ENCODE peak calls at places on chromosome 10, in nine cellular contexts. P is hepatocyte, I is mesendoderm, H is IMR-90, K is psoas muscle, L is ovary, E is choroid plexus epithelial cell, F is fibroblast of mammary gland, M is foreskin fibroblast. C is an unnamed sample.

GRCh38 chr10:75922435-75922834 is 491.0 kb downstream of the LRMDA start:
- DNase-seq in P (no peak), I (no peak), H (peak), K (no peak), L (no peak), E (peak), F (peak), M (no peak), C (peak)

GRCh38 chr10:59865101-59865500 is 41.3 kb downstream of the CCDC6 start:
- DNase-seq in P (peak), I (peak), H (peak), K (no peak), L (no peak), E (peak), F (peak), M (no peak), C (peak)

GRCh38 chr10:121088524-121088923 is 237.4 kb downstream of the WDR11 start:
- DNase-seq in P (peak), I (peak), H (no peak), K (no peak), L (no peak), E (peak), F (no peak), M (no peak), C (peak)

GRCh38 chr10:35130588-35131146 is 4.0 kb downstream of the CREM start:
- DNase-seq in P (no peak), I (no peak), H (no peak), K (no peak), L (no peak), E (no peak), F (no peak), M (no peak), C (peak)

GRCh38 chr10:119542990-119543813 is 683 bp upstream of the RGS10 start:
- DNase-seq in P (peak), I (peak), H (peak), K (peak), L (peak), E (peak), F (peak), M (no peak), C (peak)

GRCh38 chr10:68145705-68146104 is 36.4 kb downstream of the MYPN start:
- DNase-seq in P (no peak), I (no peak), H (no peak), K (no peak), L (no peak), E (no peak), F (no peak), M (no peak), C (no peak)

GRCh38 chr10:105952153-105952552 is 1212.4 kb downstream of the SORCS1 start:
- DNase-seq in P (peak), I (peak), H (peak), K (no peak), L (no peak), E (peak), F (peak), M (no peak), C (peak)

GRCh38 chr10:71657604-71658348 is 61.8 kb downstream of the C10orf105 start:
- DNase-seq in P (no peak), I (peak), H (no peak), K (no peak), L (no peak), E (no peak), F (no peak), M (no peak), C (no peak)

GRCh38 chr10:122308487-122309141 is 37.5 kb downstream of the BTBD16 start:
- DNase-seq in P (peak), I (no peak), H (no peak), K (no peak), L (peak), E (no peak), F (no peak), M (no peak), C (peak)

GRCh38 chr10:34548466-34548865 is 266.6 kb downstream of the PARD3 start:
- DNase-seq in P (no peak), I (no peak), H (no peak), K (no peak), L (no peak), E (no peak), F (no peak), M (no peak), C (no peak)

GRCh38 chr10:124420254-124420653 is 1.5 kb upstream of the OAT start:
- DNase-seq in P (peak), I (no peak), H (no peak), K (no peak), L (no peak), E (peak), F (no peak), M (no peak), C (no peak)

GRCh38 chr10:55180357-55180756 is 379.3 kb upstream of the PCDH15 start:
- DNase-seq in P (no peak), I (no peak), H (no peak), K (no peak), L (no peak), E (no peak), F (no peak), M (no peak), C (no peak)

GRCh38 chr10:12795723-12796122 is 205.8 kb downstream of the CCDC3 start:
- DNase-seq in P (no peak), I (no peak), H (no peak), K (peak), L (no peak), E (no peak), F (no peak), M (no peak), C (no peak)

GRCh38 chr10:22712959-22713852 is 1.2 kb downstream of the PIP4K2A start:
- DNase-seq in P (peak), I (peak), H (peak), K (peak), L (peak), E (peak), F (peak), M (peak), C (no peak)

GRCh38 chr10:70371846-70372245 is 10.6 kb downstream of the LRRC20 start:
- DNase-seq in P (no peak), I (no peak), H (no peak), K (no peak), L (no peak), E (no peak), F (no peak), M (no peak), C (no peak)

GRCh38 chr10:116545122-116545521 is 609 bp upstream of the PNLIP start:
- DNase-seq in P (no peak), I (no peak), H (no peak), K (no peak), L (no peak), E (no peak), F (no peak), M (no peak), C (no peak)

GRCh38 chr10:119483001-119483400 is 59.5 kb downstream of the RGS10 start:
- DNase-seq in P (no peak), I (no peak), H (no peak), K (no peak), L (no peak), E (no peak), F (no peak), M (no peak), C (no peak)

GRCh38 chr10:72309290-72310240 is 35.8 kb downstream of the DDIT4 start:
- DNase-seq in P (peak), I (no peak), H (peak), K (peak), L (peak), E (no peak), F (peak), M (peak), C (no peak)

GRCh38 chr10:63008491-63008890 is 124.6 kb upstream of the NRBF2 start:
- DNase-seq in P (no peak), I (no peak), H (no peak), K (no peak), L (no peak), E (peak), F (no peak), M (no peak), C (no peak)

GRCh38 chr10:14839305-14839695 is 1.2 kb downstream of the HSPA14 start:
- DNase-seq in P (peak), I (no peak), H (no peak), K (no peak), L (no peak), E (peak), F (peak), M (peak), C (no peak)

GRCh38 chr10:36803229-36803628 is 322.2 kb upstream of the ANKRD30A start:
- DNase-seq in P (no peak), I (no peak), H (no peak), K (no peak), L (no peak), E (no peak), F (no peak), M (no peak), C (no peak)

GRCh38 chr10:26453850-26454249 is 15.7 kb downstream of the APBB1IP start:
- DNase-seq in P (no peak), I (no peak), H (no peak), K (no peak), L (no peak), E (no peak), F (no peak), M (no peak), C (no peak)

GRCh38 chr10:129631011-129631410 is 164.0 kb downstream of the MGMT start:
- DNase-seq in P (no peak), I (no peak), H (peak), K (no peak), L (no peak), E (peak), F (no peak), M (no peak), C (no peak)

GRCh38 chr10:23826399-23826798 is 382.5 kb upstream of the KIAA1217 start:
- DNase-seq in P (peak), I (peak), H (no peak), K (no peak), L (no peak), E (peak), F (no peak), M (no peak), C (peak)

GRCh38 chr10:71837085-71837827 is 13.8 kb downstream of the PSAP start:
- DNase-seq in P (no peak), I (peak), H (no peak), K (no peak), L (no peak), E (peak), F (no peak), M (no peak), C (no peak)

GRCh38 chr10:1273372-1274097 is 217.3 kb downstream of the WDR37 start:
- DNase-seq in P (no peak), I (no peak), H (no peak), K (no peak), L (no peak), E (no peak), F (no peak), M (no peak), C (no peak)

GRCh38 chr10:92387289-92387940 is 96.4 kb downstream of the MARCHF5 start:
- DNase-seq in P (peak), I (peak), H (peak), K (peak), L (no peak), E (peak), F (peak), M (peak), C (peak)

GRCh38 chr10:119705434-119705831 is 20.4 kb upstream of the INPP5F start:
- DNase-seq in P (no peak), I (no peak), H (no peak), K (no peak), L (no peak), E (no peak), F (no peak), M (no peak), C (no peak)

GRCh38 chr10:116961305-116962251 is 43.4 kb downstream of the SHTN1 start:
- DNase-seq in P (no peak), I (peak), H (no peak), K (no peak), L (no peak), E (no peak), F (no peak), M (no peak), C (no peak)

GRCh38 chr10:116130006-116130405 is 143.0 kb downstream of the GFRA1 start:
- DNase-seq in P (no peak), I (no peak), H (no peak), K (no peak), L (no peak), E (no peak), F (no peak), M (no peak), C (no peak)

GRCh38 chr10:4939224-4940072 is 23.8 kb upstream of the AKR1C1 start:
- DNase-seq in P (no peak), I (no peak), H (no peak), K (no peak), L (no peak), E (no peak), F (peak), M (no peak), C (peak)

GRCh38 chr10:12839941-12840611 is 161.4 kb downstream of the CCDC3 start:
- DNase-seq in P (no peak), I (peak), H (no peak), K (no peak), L (no peak), E (peak), F (peak), M (no peak), C (no peak)

GRCh38 chr10:110395350-110396283 is 90.9 kb upstream of the SMNDC1 start:
- DNase-seq in P (peak), I (peak), H (peak), K (no peak), L (peak), E (peak), F (peak), M (peak), C (peak)

GRCh38 chr10:86718556-86718955 is 37.9 kb upstream of the BMPR1A start:
- DNase-seq in P (no peak), I (no peak), H (no peak), K (no peak), L (no peak), E (no peak), F (no peak), M (no peak), C (no peak)

GRCh38 chr10:31702954-31703353 is 225.7 kb downstream of the ARHGAP12 start:
- DNase-seq in P (no peak), I (no peak), H (no peak), K (no peak), L (no peak), E (no peak), F (no peak), M (no peak), C (no peak)

GRCh38 chr10:79929409-79929904 is 19.4 kb downstream of the SFTPD start:
- DNase-seq in P (peak), I (peak), H (peak), K (peak), L (peak), E (peak), F (peak), M (peak), C (peak)

GRCh38 chr10:7559447-7559846 is 107.3 kb downstream of the ITIH5 start:
- DNase-seq in P (no peak), I (no peak), H (no peak), K (no peak), L (no peak), E (no peak), F (no peak), M (no peak), C (no peak)

GRCh38 chr10:126969310-126969709 is 64.1 kb downstream of the DOCK1 start:
- DNase-seq in P (peak), I (peak), H (no peak), K (no peak), L (no peak), E (peak), F (no peak), M (no peak), C (peak)

GRCh38 chr10:133339708-133340380 is 3.1 kb upstream of the CALY start:
- DNase-seq in P (no peak), I (no peak), H (no peak), K (no peak), L (no peak), E (no peak), F (no peak), M (no peak), C (no peak)

GRCh38 chr10:95818663-95819062 is 62.7 kb downstream of the ENTPD1 start:
- DNase-seq in P (no peak), I (peak), H (peak), K (no peak), L (no peak), E (peak), F (peak), M (peak), C (peak)

GRCh38 chr10:81248846-81249245 is 626.1 kb upstream of the NRG3 start:
- DNase-seq in P (no peak), I (no peak), H (no peak), K (no peak), L (no peak), E (no peak), F (no peak), M (no peak), C (no peak)

GRCh38 chr10:81251457-81252115 is 623.4 kb upstream of the NRG3 start:
- DNase-seq in P (peak), I (peak), H (no peak), K (no peak), L (no peak), E (no peak), F (no peak), M (no peak), C (peak)
- H3K4me3 ChIP-seq in P (no peak), I (no peak), H (no peak), K (no peak), L (no peak), E (no peak), F (no peak), M (no peak), C (no peak)

DNA sequence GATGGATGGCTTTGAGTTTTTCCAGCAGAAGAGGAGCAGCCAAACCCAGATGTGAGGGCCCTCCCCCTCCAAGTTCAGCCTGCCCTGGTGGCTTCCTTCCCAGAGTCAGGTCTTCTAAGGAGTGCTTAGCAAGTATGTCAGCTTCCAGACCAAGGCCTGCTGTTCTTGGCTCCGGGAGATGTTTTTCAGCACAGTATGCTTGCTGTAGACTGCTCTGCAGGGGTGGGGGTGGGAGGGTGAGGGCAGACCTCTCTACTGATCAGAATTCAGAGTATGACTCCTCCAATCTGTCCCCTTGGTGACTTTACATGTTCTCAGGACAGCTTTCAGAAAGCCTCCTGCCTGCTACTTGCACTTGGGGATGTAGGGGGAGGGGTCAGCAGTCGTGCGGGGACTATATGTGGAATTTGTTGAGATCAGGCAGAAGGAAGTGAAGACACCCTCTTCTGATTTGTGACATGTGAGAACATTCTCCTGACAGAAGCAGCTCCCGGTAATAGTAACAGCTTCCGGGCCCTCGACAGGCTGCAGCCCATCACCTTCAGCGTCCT is 516.4 kb upstream of the ZMIZ1 start:
- DNase-seq in P (peak), I (peak), H (peak), K (peak), L (peak), E (peak), F (peak), M (no peak), C (no peak)
- H3K4me3 ChIP-seq in P (no peak), I (no peak), H (no peak), K (no peak), L (no peak), E (no peak), F (no peak), M (no peak), C (no peak)

GRCh38 chr10:100923580-100923979 is 10.8 kb downstream of the SLF2 start:
- DNase-seq in P (no peak), I (no peak), H (no peak), K (no peak), L (no peak), E (no peak), F (no peak), M (no peak), C (peak)
- H3K4me3 ChIP-seq in P (no peak), I (no peak), H (no peak), K (no peak), L (no peak), E (no peak), F (no peak), M (no peak), C (no peak)

DNA sequence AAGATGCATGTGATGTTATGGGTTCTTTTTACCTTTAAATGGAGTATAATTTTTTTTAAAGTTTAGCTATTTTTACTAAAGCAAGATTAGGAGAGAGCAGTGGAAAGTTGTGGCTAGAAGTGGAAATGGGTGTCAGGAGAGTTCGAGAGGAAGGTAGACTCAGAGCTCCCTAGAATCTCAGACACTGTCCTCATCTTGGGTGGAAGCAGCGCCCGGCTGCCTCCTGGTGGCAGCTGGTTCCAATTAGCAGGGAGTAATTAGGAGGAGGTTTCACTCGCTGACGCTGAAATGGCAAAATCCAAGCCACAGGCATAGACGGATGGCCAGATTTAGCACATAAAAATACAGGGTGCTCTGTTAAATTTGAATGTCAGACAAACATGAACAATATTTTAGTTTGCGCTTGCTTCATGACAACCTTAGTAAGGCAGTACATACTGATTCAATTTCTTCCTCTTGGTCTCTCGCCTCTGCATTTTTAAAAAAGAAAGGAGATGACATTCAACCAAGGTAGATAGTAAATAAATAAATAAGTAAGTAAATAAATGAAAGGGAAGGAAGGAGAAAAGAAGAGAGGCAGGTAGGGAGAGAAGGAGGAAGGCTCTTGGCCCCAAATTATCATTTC is 58.5 kb downstream of the LGI1 start:
- DNase-seq in P (peak), I (peak), H (peak), K (peak), L (peak), E (peak), F (peak), M (peak), C (peak)
- H3K4me3 ChIP-seq in P (no peak), I (no peak), H (no peak), K (no peak), L (no peak), E (no peak), F (no peak), M (peak), C (no peak)

GRCh38 chr10:27998954-27999275 is at the start of gene ODAD2:
- DNase-seq in P (no peak), I (no peak), H (no peak), K (no peak), L (no peak), E (no peak), F (no peak), M (no peak), C (peak)

GRCh38 chr10:27995311-27995710 is 3.6 kb downstream of the ODAD2 start:
- DNase-seq in P (no peak), I (peak), H (no peak), K (no peak), L (no peak), E (no peak), F (no peak), M (no peak), C (no peak)

GRCh38 chr10:28001353-28001752 is 2.5 kb upstream of the ODAD2 start:
- DNase-seq in P (no peak), I (no peak), H (no peak), K (no peak), L (no peak), E (no peak), F (no peak), M (no peak), C (no peak)

GRCh38 chr10:27998178-27998953 is 513 bp downstream of the ODAD2 start:
- DNase-seq in P (peak), I (peak), H (peak), K (peak), L (peak), E (peak), F (no peak), M (no peak), C (no peak)

GRCh38 chr10:27997865-27998177 is 1.1 kb downstream of the ODAD2 start:
- DNase-seq in P (no peak), I (peak), H (no peak), K (no peak), L (no peak), E (no peak), F (no peak), M (no peak), C (no peak)
- H3K4me3 ChIP-seq in P (peak), I (peak), H (peak), K (peak), L (peak), E (peak), F (peak), M (peak), C (peak)